ENCODE peak calls at places on chromosomes 6 and 20, in nine cellular contexts. A is prostate gland, S is endothelial cell of umbilical vein, B is IMR-90, L is A549, C is stomach, V is body of pancreas, Q is heart left ventricle, U is tibial nerve. R is an unnamed sample.
A peak's percentile ranks its signal among the peaks of the same experiment; 100 is the strongest.

GRCh38 chr6:141464490-141464889 is 668.2 kb upstream of the GJE1 start:
- DNase-seq in A (no peak), S (no peak), B (peak; percentile 35), L (peak; percentile 44), C (no peak), V (no peak), Q (no peak), U (no peak), R (no peak)

GRCh38 chr6:31776563-31776960 is 566 bp downstream of the VWA7 start:
- DNase-seq in A (no peak), S (no peak), B (no peak), L (peak; percentile 24), C (no peak), V (no peak), Q (no peak), U (no peak), R (no peak)

GRCh38 chr6:32867559-32868256 is 13.7 kb downstream of the PSMB9 start:
- DNase-seq in A (no peak), S (no peak), B (no peak), L (no peak), C (no peak), V (no peak), Q (no peak), U (no peak), R (no peak)

GRCh38 chr6:137849076-137849708 is 17.9 kb upstream of the TNFAIP3 start:
- DNase-seq in A (no peak), S (no peak), B (peak; percentile 74), L (no peak), C (no peak), V (no peak), Q (no peak), U (no peak), R (no peak)

GRCh38 chr6:127207591-127208120 is 59.0 kb upstream of the RNF146 start:
- DNase-seq in A (no peak), S (peak; percentile 97), B (peak; percentile 61), L (no peak), C (no peak), V (no peak), Q (no peak), U (no peak), R (no peak)

GRCh38 chr6:164347455-164347854 is 932.9 kb downstream of the QKI start:
- DNase-seq in A (no peak), S (no peak), B (no peak), L (no peak), C (no peak), V (no peak), Q (no peak), U (no peak), R (no peak)

GRCh38 chr20:41179961-41180360 is 42.6 kb downstream of the PLCG1 start:
- DNase-seq in A (no peak), S (no peak), B (no peak), L (no peak), C (no peak), V (no peak), Q (peak; percentile 3), U (peak; percentile 4), R (no peak)

GRCh38 chr6:150368762-150369161 is at the start of gene IYD:
- DNase-seq in A (no peak), S (no peak), B (no peak), L (no peak), C (peak; percentile 50), V (no peak), Q (no peak), U (no peak), R (no peak)

GRCh38 chr6:81894788-81895221 is 142.3 kb upstream of the TENT5A start:
- DNase-seq in A (no peak), S (no peak), B (peak; percentile 39), L (no peak), C (no peak), V (no peak), Q (peak; percentile 59), U (peak; percentile 35), R (no peak)

GRCh38 chr6:31079656-31080261 is 32.6 kb downstream of the C6orf15 start:
- DNase-seq in A (peak; percentile 59), S (peak; percentile 73), B (peak; percentile 61), L (peak; percentile 53), C (peak; percentile 73), V (peak; percentile 71), Q (peak; percentile 48), U (peak; percentile 85), R (peak; percentile 68)

GRCh38 chr6:95576621-95577316 is 566 bp upstream of the MANEA start:
- DNase-seq in A (no peak), S (peak; percentile 62), B (peak; percentile 6), L (no peak), C (no peak), V (no peak), Q (no peak), U (no peak), R (no peak)

GRCh38 chr6:84779380-84779779 is 15.0 kb upstream of the TBX18 start:
- DNase-seq in A (no peak), S (no peak), B (no peak), L (no peak), C (no peak), V (no peak), Q (no peak), U (no peak), R (no peak)

GRCh38 chr6:31336872-31337496 is 20.0 kb downstream of the HLA-B start:
- DNase-seq in A (no peak), S (peak; percentile 20), B (no peak), L (peak; percentile 22), C (no peak), V (no peak), Q (no peak), U (no peak), R (no peak)

GRCh38 chr20:57003012-57003411 is 263.4 kb downstream of the BMP7 start:
- DNase-seq in A (no peak), S (no peak), B (no peak), L (no peak), C (no peak), V (no peak), Q (no peak), U (no peak), R (no peak)

GRCh38 chr6:104940881-104941693 is 15.8 kb upstream of the LIN28B start:
- DNase-seq in A (no peak), S (peak; percentile 33), B (peak; percentile 30), L (no peak), C (no peak), V (peak; percentile 13), Q (peak; percentile 13), U (no peak), R (no peak)

GRCh38 chr6:162882817-162883481 is 155.2 kb downstream of the PACRG start:
- DNase-seq in A (no peak), S (no peak), B (no peak), L (no peak), C (no peak), V (no peak), Q (no peak), U (no peak), R (no peak)

DNA sequence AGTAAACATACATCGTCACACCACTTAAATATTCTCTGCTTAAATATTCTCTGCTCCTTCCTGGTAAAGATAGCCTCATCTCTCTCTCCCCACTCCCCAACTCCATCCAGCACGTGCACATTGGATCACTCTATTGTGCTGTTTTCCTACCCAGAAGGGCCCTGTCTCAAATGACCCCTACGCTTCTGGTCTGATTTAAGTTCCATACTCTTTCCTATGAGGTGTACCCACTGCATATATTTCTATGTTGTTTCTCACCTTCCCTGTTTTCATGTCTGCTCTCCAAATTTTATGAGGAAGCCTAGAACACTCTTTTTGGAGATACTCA is 53.7 kb downstream of the HFE start:
- DNase-seq in A (no peak), S (no peak), B (no peak), L (no peak), C (no peak), V (no peak), Q (no peak), U (no peak), R (no peak)
- TF ChIP-seq POLR2A in A (no peak), S (no peak), B (no peak), L (no peak), C (no peak), V (no peak), Q (no peak), U (no peak), R (no peak)

DNA sequence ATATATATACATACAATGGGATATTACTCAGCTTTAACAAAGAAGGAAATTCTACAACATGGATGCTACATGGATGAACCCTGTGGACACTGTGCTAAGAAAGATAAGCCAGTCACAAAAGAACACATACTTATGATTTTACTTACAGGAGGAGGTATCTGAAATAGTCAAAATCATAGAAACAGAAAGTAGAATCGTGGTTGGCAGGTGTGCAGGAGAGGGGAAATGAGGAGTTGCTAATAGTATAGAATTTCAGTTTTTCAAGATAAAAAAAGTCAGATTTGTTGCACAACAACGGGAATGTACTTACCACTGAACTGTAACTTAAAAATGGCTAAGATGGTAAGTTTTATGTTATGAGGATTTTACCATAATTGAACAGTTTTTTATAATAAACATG is 706.3 kb downstream of the TFAP2A start:
- DNase-seq in A (no peak), S (no peak), B (no peak), L (no peak), C (no peak), V (no peak), Q (no peak), U (no peak), R (no peak)
- H3K9me3 ChIP-seq in A (no peaks in the 10 kb centered on the region), S (no peaks in the 10 kb centered on the region), B (no peaks in the 10 kb centered on the region), L (no peaks in the 10 kb centered on the region), C (no peaks in the 10 kb centered on the region), V (no peaks in the 10 kb centered on the region), Q (no peaks in the 10 kb centered on the region), U (no peaks in the 10 kb centered on the region), R (no peaks in the 10 kb centered on the region)

DNA sequence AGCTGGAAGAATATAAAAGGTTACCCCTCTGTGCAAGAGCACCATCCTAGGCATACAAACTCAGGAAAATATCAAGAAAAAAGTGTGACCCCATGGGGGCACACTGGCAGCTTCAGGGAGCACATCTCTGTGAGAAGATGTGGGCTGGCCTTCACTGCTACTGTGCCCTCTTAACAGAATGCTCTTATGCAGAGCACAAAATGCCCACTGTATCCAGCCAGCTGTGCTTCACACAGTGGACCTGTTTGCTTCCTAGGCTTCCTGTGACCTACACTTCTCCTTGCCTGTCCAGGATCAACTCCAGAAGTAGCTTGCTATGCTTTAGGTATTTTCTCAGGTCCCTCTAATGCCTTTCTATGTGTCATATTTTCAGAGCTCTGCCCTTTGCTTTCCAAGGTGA is 380.2 kb upstream of the MMS22L start:
- DNase-seq in A (no peak), S (no peak), B (no peak), L (no peak), C (no peak), V (no peak), Q (no peak), U (no peak), R (no peak)
- TF ChIP-seq POLR2A in A (no peak), S (no peak), B (no peak), L (no peak), C (no peak), V (no peak), Q (no peak), U (no peak), R (no peak)

DNA sequence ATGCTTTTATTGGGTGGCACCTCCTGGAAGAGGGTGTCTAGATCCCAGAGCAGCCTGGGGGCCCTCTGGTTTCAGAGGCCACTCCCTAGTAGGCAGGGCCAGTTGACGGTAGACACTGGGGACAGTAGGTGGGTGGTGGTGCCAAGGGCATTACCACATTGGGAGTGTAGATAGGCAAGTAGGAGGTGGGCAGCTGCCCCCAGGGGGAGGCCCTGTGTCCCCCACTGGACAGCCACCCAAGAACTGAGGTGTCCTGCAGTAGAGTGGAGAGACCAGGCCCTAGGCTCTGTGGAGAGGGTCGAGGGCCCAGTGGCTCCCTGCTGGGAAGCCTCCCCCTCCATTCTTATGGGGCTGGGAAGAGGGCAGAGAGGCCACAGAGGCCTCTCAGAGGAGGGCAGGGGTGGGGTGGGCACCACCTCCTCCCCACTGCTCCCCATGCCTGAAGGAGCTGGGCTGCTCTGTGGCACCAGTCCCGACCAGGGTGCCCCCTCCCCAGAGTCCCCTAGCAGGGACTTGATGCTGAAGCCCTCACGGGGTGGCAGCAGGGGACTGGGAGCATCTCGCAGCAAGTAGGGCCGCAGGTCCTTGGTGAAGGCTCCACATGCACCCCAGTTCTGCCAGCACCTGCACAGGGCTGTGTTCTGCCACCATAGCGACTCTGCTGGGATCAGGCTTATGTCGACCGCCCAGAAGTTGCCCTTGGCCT is 305.0 kb upstream of the KCNQ5 start:
- DNase-seq in A (no peak), S (no peak), B (no peak), L (no peak), C (no peak), V (no peak), Q (no peak), U (no peak), R (no peak)
- H3K9me3 ChIP-seq in A (no peaks in the 10 kb centered on the region), S (no peaks in the 10 kb centered on the region), B (no peaks in the 10 kb centered on the region), L (no peaks in the 10 kb centered on the region), C (no peaks in the 10 kb centered on the region), V (no peaks in the 10 kb centered on the region), Q (no peaks in the 10 kb centered on the region), U (no peaks in the 10 kb centered on the region), R (no peaks in the 10 kb centered on the region)